ENCODE peak calls at places on chromosome 15, in eight cellular contexts. K is psoas muscle; W is CD4-positive, alpha-beta memory T cell; U is fibroblast of lung; T is ovary; H is cardiac muscle cell; L is sigmoid colon; P is NT2/D1. X is an unnamed sample. For H3K4me1 and H3K27me3, the result is how much of the 10 kb centered on the place peaks cover.

GRCh38 chr15:29811691-29812383 is 10.4 kb downstream of the TJP1 start:
- DNase-seq in W (no peak), K (no peak), T (no peak), L (no peak), P (no peak), U (no peak), H (no peak), X (no peak)

GRCh38 chr15:63597033-63597790 is at the start of gene FBXL22:
- DNase-seq in K (peak), P (no peak), T (peak), U (peak), W (no peak), L (peak), H (peak), X (peak)

GRCh38 chr15:47750030-47750739 is 32.9 kb downstream of the SEMA6D start:
- DNase-seq in K (no peak), P (no peak), W (no peak), H (peak), U (peak), L (no peak), T (no peak), X (peak)

GRCh38 chr15:57436961-57437360 is 60.7 kb downstream of the CGNL1 start:
- DNase-seq in L (no peak), H (no peak), U (no peak), T (no peak), W (no peak), P (no peak), K (no peak), X (no peak)

GRCh38 chr15:90618330-90619136 is 88.8 kb downstream of the CRTC3 start:
- DNase-seq in U (no peak), K (no peak), P (no peak), L (no peak), H (no peak), T (no peak), W (no peak), X (no peak)

GRCh38 chr15:25060472-25060803 is 105.7 kb downstream of the SNRPN start:
- DNase-seq in L (no peak), T (no peak), K (no peak), U (no peak), H (no peak), P (no peak), W (no peak), X (no peak)

GRCh38 chr15:63519041-63519440 is 14.6 kb downstream of the USP3 start:
- DNase-seq in T (no peak), W (no peak), L (no peak), P (no peak), K (no peak), H (no peak), U (no peak), X (no peak)

GRCh38 chr15:28027714-28028076 is 71.4 kb downstream of the OCA2 start:
- DNase-seq in K (no peak), L (no peak), W (no peak), T (no peak), P (no peak), H (no peak), U (no peak), X (no peak)

GRCh38 chr15:83153288-83153687 is 45.8 kb downstream of the TM6SF1 start:
- DNase-seq in P (no peak), K (no peak), T (no peak), W (no peak), U (peak), H (no peak), L (no peak), X (no peak)

GRCh38 chr15:34010921-34011320 is 28.1 kb downstream of the AVEN start:
- DNase-seq in H (no peak), K (no peak), L (no peak), U (no peak), P (no peak), W (no peak), T (no peak), X (no peak)

GRCh38 chr15:92908369-92909057 is 8.4 kb downstream of the CHD2 start:
- DNase-seq in W (no peak), T (no peak), L (no peak), U (no peak), K (no peak), P (no peak), H (no peak), X (no peak)
- H3K4me1 ChIP-seq in W (half or more), T (under half), L (half or more), U (under half), K (half or more), P (under half), H (under half), X (under half)

DNA sequence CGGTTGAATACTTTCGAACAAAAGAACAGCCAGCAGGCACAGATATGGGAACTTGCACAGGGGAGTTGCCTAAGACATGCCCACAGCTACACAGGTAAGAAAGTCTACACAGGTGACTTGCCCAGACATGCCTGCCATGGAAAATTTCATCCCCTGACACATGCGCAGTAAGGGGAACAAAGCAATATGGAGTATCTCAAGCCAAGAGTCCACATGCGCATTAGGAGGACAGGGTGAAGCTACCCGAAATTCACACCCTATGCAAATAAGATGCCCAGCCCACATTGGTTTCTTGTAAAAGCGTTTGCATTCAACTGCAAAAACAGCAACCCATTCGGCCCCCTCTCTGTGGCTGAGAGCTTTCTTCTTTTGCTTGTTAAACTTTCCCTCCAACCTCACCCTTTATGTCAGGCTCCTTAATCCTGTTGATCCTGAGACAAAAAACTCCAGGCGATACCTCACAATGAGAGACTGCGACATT is 49.2 kb upstream of the TRPM1 start:
- DNase-seq in U (no peak), T (no peak), H (no peak), L (no peak), W (no peak), K (no peak), P (peak), X (no peak)
- H3K27me3 ChIP-seq in U (under half), T (under half), H (under half), L (under half), W (under half), K (under half), P (under half), X (under half)

GRCh38 chr15:98292442-98293240 is 332.1 kb downstream of the ARRDC4 start:
- DNase-seq in U (peak), L (peak), P (peak), K (peak), T (no peak), W (no peak), H (peak), X (peak)
- H3K4me3 ChIP-seq in U (no peak), L (no peak), P (peak), K (no peak), T (no peak), W (no peak), H (no peak), X (no peak)

GRCh38 chr15:93706476-93706875 is 524.9 kb upstream of the MCTP2 start:
- DNase-seq in H (no peak), L (no peak), U (no peak), P (no peak), T (no peak), K (no peak), W (no peak), X (no peak)

GRCh38 chr15:93706881-93707280 is 524.5 kb upstream of the MCTP2 start:
- DNase-seq in U (no peak), H (no peak), W (no peak), P (no peak), K (no peak), L (no peak), T (no peak), X (no peak)

GRCh38 chr15:93708721-93709120 is 522.6 kb upstream of the MCTP2 start:
- DNase-seq in T (no peak), W (no peak), L (no peak), U (no peak), P (no peak), H (no peak), K (no peak), X (no peak)

GRCh38 chr15:93709708-93710107 is 521.7 kb upstream of the MCTP2 start:
- DNase-seq in P (no peak), H (no peak), L (no peak), W (no peak), T (no peak), K (no peak), U (no peak), X (no peak)
- H3K4me1 ChIP-seq in P (under half), H (under half), L (under half), W (under half), T (under half), K (under half), U (under half), X (under half)

DNA sequence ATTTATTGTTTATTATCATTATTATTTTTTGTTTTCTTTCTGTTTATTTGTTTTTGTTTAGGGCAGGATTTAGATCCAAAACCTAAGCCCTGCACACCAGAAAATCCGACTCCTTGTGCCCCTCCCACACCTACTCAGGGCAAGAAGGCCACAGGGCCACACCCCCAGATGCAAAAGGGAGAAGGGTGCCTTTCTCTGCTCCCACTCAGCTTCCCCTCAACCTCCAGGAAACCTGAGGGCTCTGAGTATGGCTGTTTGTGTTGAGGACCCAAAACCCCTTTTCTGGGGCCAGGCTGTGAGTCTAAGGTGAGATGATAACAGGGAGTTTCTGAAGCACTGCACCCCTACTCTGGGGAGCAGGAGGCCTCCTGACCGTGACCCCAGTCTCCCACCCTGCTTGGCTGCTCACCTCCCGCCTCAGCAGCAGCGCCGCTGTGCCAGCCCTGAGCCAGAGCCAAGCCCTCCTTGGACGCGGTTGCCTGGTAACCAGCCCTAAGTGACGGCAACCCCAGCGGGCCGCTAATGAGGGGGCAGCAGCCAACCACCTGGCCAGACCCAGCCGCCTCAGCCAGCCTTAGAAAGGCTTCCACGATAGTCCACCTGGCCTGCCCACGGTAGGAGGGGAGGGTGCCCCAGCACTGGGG is 6.4 kb upstream of the C15orf39 start:
- DNase-seq in U (no peak), T (no peak), K (no peak), H (peak), P (no peak), W (no peak), L (no peak), X (peak)
- H3K27me3 ChIP-seq in U (under half), T (under half), K (under half), H (under half), P (half or more), W (under half), L (under half), X (under half)

X was measured in small intestine.